ENCODE peak calls at places on chromosomes 3 and 15, in eight cellular contexts. V is activated CD8-positive, alpha-beta memory T cell treated with anti-CD3 and anti-CD28 coated beads for 4 hours; K is heart right ventricle; L is cardiac septum; A is endothelial cell; Z is cortex of kidney; N is neural crest cell; M is stimulated activated CD8-positive, alpha-beta memory T cell treated with anti-CD3 and anti-CD28 coated beads, Interleukin-4, amount 100 ng/mL, for 24 hours. O is an unnamed sample.

GRCh38 chr15:73346735-73347312 is 21.9 kb downstream of the HCN4 start:
- DNase-seq in Z (no peak), K (peak), V (peak), L (no peak), M (peak), N (peak), A (peak), O (peak)

GRCh38 chr3:74267583-74268184 is 346.8 kb downstream of the CNTN3 start:
- DNase-seq in N (peak), Z (no peak), V (no peak), M (no peak), L (no peak), A (peak), K (no peak), O (peak)

GRCh38 chr15:77959094-77959879 is 118.2 kb downstream of the TBC1D2B start:
- DNase-seq in A (peak), N (peak), M (peak), L (peak), Z (peak), V (peak), K (peak), O (peak)

GRCh38 chr15:90531147-90531546 is 1.4 kb downstream of the CRTC3 start:
- DNase-seq in K (no peak), L (no peak), Z (no peak), A (no peak), N (no peak), V (no peak), M (no peak), O (no peak)

GRCh38 chr3:114108137-114108536 is 51.6 kb downstream of the QTRT2 start:
- DNase-seq in K (no peak), A (no peak), M (no peak), N (no peak), L (no peak), V (no peak), Z (no peak), O (no peak)

GRCh38 chr15:91885714-91886265 is 32.3 kb downstream of the SLCO3A1 start:
- DNase-seq in N (no peak), Z (no peak), M (no peak), K (no peak), L (no peak), V (no peak), A (no peak), O (no peak)

GRCh38 chr3:53114011-53114400 is 16.2 kb downstream of the RFT1 start:
- DNase-seq in A (peak), M (peak), N (peak), L (peak), V (peak), Z (no peak), K (peak), O (peak)

GRCh38 chr15:55863911-55864310 is 121.0 kb upstream of the PRTG start:
- DNase-seq in A (no peak), K (no peak), Z (no peak), M (no peak), L (no peak), N (no peak), V (no peak), O (no peak)

GRCh38 chr3:44355634-44356033 is 17.1 kb downstream of the TCAIM start:
- DNase-seq in K (no peak), A (no peak), V (no peak), L (no peak), N (no peak), Z (no peak), M (no peak), O (no peak)

GRCh38 chr15:75455982-75456531 is 4.6 kb upstream of the SIN3A start:
- DNase-seq in M (peak), V (peak), Z (no peak), N (no peak), K (no peak), A (peak), L (no peak), O (no peak)

GRCh38 chr3:58102976-58103447 is 94.8 kb downstream of the FLNB start:
- DNase-seq in L (no peak), M (no peak), Z (no peak), K (no peak), A (no peak), N (no peak), V (no peak), O (no peak)

GRCh38 chr3:144273611-144274010 is 302.0 kb downstream of the DIPK2A start:
- DNase-seq in A (no peak), K (no peak), V (no peak), M (no peak), Z (no peak), N (no peak), L (no peak), O (no peak)

GRCh38 chr15:101143321-101143720 is 108.5 kb downstream of the CHSY1 start:
- DNase-seq in N (no peak), A (no peak), Z (no peak), K (no peak), L (no peak), M (no peak), V (no peak), O (no peak)